ENCODE peak calls at places on chromosome 18, in seven cellular contexts. One of them, this sample, is unnamed.

GRCh38 chr18:75203456-75204261 is 5.3 kb downstream of the PTGR3 start:
- DNase-seq in fibroblast of the conjunctiva: no peak
- DNase-seq in naive B cell: no peak
- DNase-seq in COR-L47: no peak
- DNase-seq in EL: peak
- DNase-seq in tibial nerve: no peak
- DNase-seq in AG04449: no peak
- DNase-seq in this sample: no peak

GRCh38 chr18:77069931-77070330 is 62.7 kb downstream of the MBP start:
- DNase-seq in fibroblast of the conjunctiva: no peak
- DNase-seq in COR-L47: no peak
- DNase-seq in tibial nerve: no peak
- DNase-seq in AG04449: no peak
- DNase-seq in EL: no peak
- DNase-seq in naive B cell: no peak
- DNase-seq in this sample: no peak

GRCh38 chr18:57353940-57354461 is 1.6 kb downstream of the ST8SIA3 start:
- DNase-seq in AG04449: no peak
- DNase-seq in COR-L47: peak
- DNase-seq in fibroblast of the conjunctiva: no peak
- DNase-seq in naive B cell: no peak
- DNase-seq in EL: peak
- DNase-seq in tibial nerve: no peak
- DNase-seq in this sample: peak

GRCh38 chr18:28961669-28962228 is 784.8 kb upstream of the CDH2 start:
- DNase-seq in EL: peak
- DNase-seq in COR-L47: peak
- DNase-seq in AG04449: no peak
- DNase-seq in naive B cell: no peak
- DNase-seq in fibroblast of the conjunctiva: peak
- DNase-seq in tibial nerve: no peak
- DNase-seq in this sample: no peak

GRCh38 chr18:59760212-59760997 is 63.2 kb upstream of the CCBE1 start:
- DNase-seq in tibial nerve: no peak
- DNase-seq in naive B cell: no peak
- DNase-seq in fibroblast of the conjunctiva: no peak
- DNase-seq in AG04449: no peak
- DNase-seq in EL: no peak
- DNase-seq in COR-L47: no peak
- DNase-seq in this sample: no peak

GRCh38 chr18:79203017-79203605 is 133.9 kb downstream of the ATP9B start:
- DNase-seq in COR-L47: no peak
- DNase-seq in EL: peak
- DNase-seq in AG04449: no peak
- DNase-seq in fibroblast of the conjunctiva: no peak
- DNase-seq in naive B cell: no peak
- DNase-seq in tibial nerve: no peak
- DNase-seq in this sample: no peak

GRCh38 chr18:51133580-51134160 is 63.8 kb downstream of the MEX3C start:
- DNase-seq in naive B cell: no peak
- DNase-seq in COR-L47: no peak
- DNase-seq in tibial nerve: no peak
- DNase-seq in EL: no peak
- DNase-seq in AG04449: no peak
- DNase-seq in fibroblast of the conjunctiva: no peak
- DNase-seq in this sample: no peak

GRCh38 chr18:58144671-58145285 is 100.8 kb downstream of the NEDD4L start:
- DNase-seq in fibroblast of the conjunctiva: no peak
- DNase-seq in naive B cell: no peak
- DNase-seq in AG04449: no peak
- DNase-seq in EL: no peak
- DNase-seq in COR-L47: peak
- DNase-seq in tibial nerve: no peak
- DNase-seq in this sample: no peak

GRCh38 chr18:8898990-8899389 is 193.6 kb downstream of the MTCL1 start:
- DNase-seq in naive B cell: no peak
- DNase-seq in COR-L47: no peak
- DNase-seq in fibroblast of the conjunctiva: no peak
- DNase-seq in AG04449: no peak
- DNase-seq in EL: no peak
- DNase-seq in tibial nerve: no peak
- DNase-seq in this sample: no peak

GRCh38 chr18:79534356-79534755 is 138.6 kb downstream of the NFATC1 start:
- DNase-seq in EL: no peak
- DNase-seq in COR-L47: no peak
- DNase-seq in fibroblast of the conjunctiva: no peak
- DNase-seq in tibial nerve: no peak
- DNase-seq in AG04449: no peak
- DNase-seq in naive B cell: no peak
- DNase-seq in this sample: no peak

GRCh38 chr18:76208632-76209308 is 286.3 kb downstream of the ZNF516 start:
- DNase-seq in fibroblast of the conjunctiva: no peak
- DNase-seq in tibial nerve: no peak
- DNase-seq in naive B cell: no peak
- DNase-seq in EL: no peak
- DNase-seq in COR-L47: peak
- DNase-seq in AG04449: no peak
- DNase-seq in this sample: no peak

GRCh38 chr18:79528846-79529245 is 133.1 kb downstream of the NFATC1 start:
- DNase-seq in fibroblast of the conjunctiva: peak
- DNase-seq in naive B cell: peak
- DNase-seq in COR-L47: peak
- DNase-seq in EL: peak
- DNase-seq in AG04449: no peak
- DNase-seq in tibial nerve: peak
- DNase-seq in this sample: peak

GRCh38 chr18:44687421-44687820 is 6.7 kb downstream of the SETBP1 start:
- DNase-seq in naive B cell: no peak
- DNase-seq in tibial nerve: no peak
- DNase-seq in EL: no peak
- DNase-seq in COR-L47: no peak
- DNase-seq in AG04449: no peak
- DNase-seq in fibroblast of the conjunctiva: no peak
- DNase-seq in this sample: no peak

GRCh38 chr18:57353137-57353939 is 981 bp downstream of the ST8SIA3 start:
- DNase-seq in EL: no peak
- DNase-seq in AG04449: no peak
- DNase-seq in COR-L47: peak
- DNase-seq in naive B cell: no peak
- DNase-seq in fibroblast of the conjunctiva: no peak
- DNase-seq in tibial nerve: no peak
- DNase-seq in this sample: no peak

GRCh38 chr18:8847066-8847755 is 141.9 kb downstream of the MTCL1 start:
- DNase-seq in fibroblast of the conjunctiva: no peak
- DNase-seq in EL: no peak
- DNase-seq in tibial nerve: no peak
- DNase-seq in naive B cell: no peak
- DNase-seq in AG04449: no peak
- DNase-seq in COR-L47: no peak
- DNase-seq in this sample: no peak

GRCh38 chr18:76621782-76622495 is 126.9 kb upstream of the ZNF516 start:
- DNase-seq in AG04449: no peak
- DNase-seq in COR-L47: peak
- DNase-seq in naive B cell: no peak
- DNase-seq in fibroblast of the conjunctiva: no peak
- DNase-seq in tibial nerve: no peak
- DNase-seq in EL: peak
- DNase-seq in this sample: no peak

GRCh38 chr18:79529991-79530390 is 134.3 kb downstream of the NFATC1 start:
- DNase-seq in AG04449: no peak
- DNase-seq in COR-L47: no peak
- DNase-seq in naive B cell: no peak
- DNase-seq in EL: no peak
- DNase-seq in fibroblast of the conjunctiva: no peak
- DNase-seq in tibial nerve: peak
- DNase-seq in this sample: no peak

GRCh38 chr18:36179562-36180334 is 7.5 kb upstream of the MOCOS start:
- DNase-seq in tibial nerve: peak
- DNase-seq in AG04449: no peak
- DNase-seq in EL: peak
- DNase-seq in fibroblast of the conjunctiva: peak
- DNase-seq in naive B cell: no peak
- DNase-seq in COR-L47: no peak
- DNase-seq in this sample: peak

GRCh38 chr18:2897448-2898052 is 50.7 kb downstream of the EMILIN2 start:
- DNase-seq in EL: no peak
- DNase-seq in tibial nerve: peak
- DNase-seq in COR-L47: no peak
- DNase-seq in naive B cell: no peak
- DNase-seq in fibroblast of the conjunctiva: no peak
- DNase-seq in AG04449: no peak
- DNase-seq in this sample: no peak

GRCh38 chr18:6414723-6415362 is at the start of gene L3MBTL4:
- DNase-seq in AG04449: no peak
- DNase-seq in tibial nerve: no peak
- DNase-seq in fibroblast of the conjunctiva: no peak
- DNase-seq in COR-L47: peak
- DNase-seq in EL: no peak
- DNase-seq in naive B cell: peak
- DNase-seq in this sample: peak

GRCh38 chr18:7902399-7902839 is 335.3 kb downstream of the PTPRM start:
- DNase-seq in fibroblast of the conjunctiva: peak
- DNase-seq in tibial nerve: no peak
- DNase-seq in naive B cell: no peak
- DNase-seq in AG04449: no peak
- DNase-seq in COR-L47: no peak
- DNase-seq in EL: peak
- DNase-seq in this sample: no peak

GRCh38 chr18:46035701-46036680 is 36.1 kb downstream of the PSTPIP2 start:
- DNase-seq in naive B cell: no peak
- DNase-seq in fibroblast of the conjunctiva: no peak
- DNase-seq in COR-L47: no peak
- DNase-seq in AG04449: no peak
- DNase-seq in EL: peak
- DNase-seq in tibial nerve: no peak
- DNase-seq in this sample: no peak

GRCh38 chr18:45962461-45962860 is 4.7 kb downstream of the EPG5 start:
- DNase-seq in naive B cell: no peak
- DNase-seq in fibroblast of the conjunctiva: no peak
- DNase-seq in COR-L47: no peak
- DNase-seq in AG04449: no peak
- DNase-seq in EL: peak
- DNase-seq in tibial nerve: no peak
- DNase-seq in this sample: no peak

GRCh38 chr18:28176933-28177827 is at the start of gene CDH2:
- DNase-seq in fibroblast of the conjunctiva: peak
- DNase-seq in tibial nerve: no peak
- DNase-seq in EL: peak
- DNase-seq in naive B cell: no peak
- DNase-seq in COR-L47: peak
- DNase-seq in AG04449: peak
- DNase-seq in this sample: peak

GRCh38 chr18:36829362-36830140 is 624 bp downstream of the KIAA1328 start:
- DNase-seq in EL: no peak
- DNase-seq in COR-L47: no peak
- DNase-seq in fibroblast of the conjunctiva: no peak
- DNase-seq in AG04449: no peak
- DNase-seq in tibial nerve: no peak
- DNase-seq in naive B cell: no peak
- DNase-seq in this sample: no peak

GRCh38 chr18:23181547-23181946 is 46.3 kb downstream of the CABLES1 start:
- DNase-seq in EL: no peak
- DNase-seq in AG04449: no peak
- DNase-seq in fibroblast of the conjunctiva: no peak
- DNase-seq in naive B cell: no peak
- DNase-seq in COR-L47: no peak
- DNase-seq in tibial nerve: no peak
- DNase-seq in this sample: no peak

GRCh38 chr18:51006948-51007786 is 22.8 kb upstream of the SMAD4 start:
- DNase-seq in AG04449: no peak
- DNase-seq in naive B cell: no peak
- DNase-seq in COR-L47: no peak
- DNase-seq in tibial nerve: no peak
- DNase-seq in fibroblast of the conjunctiva: no peak
- DNase-seq in EL: no peak
- DNase-seq in this sample: no peak

GRCh38 chr18:60113396-60113795 is 213.6 kb downstream of the PMAIP1 start:
- DNase-seq in naive B cell: no peak
- DNase-seq in COR-L47: no peak
- DNase-seq in EL: no peak
- DNase-seq in fibroblast of the conjunctiva: no peak
- DNase-seq in AG04449: no peak
- DNase-seq in tibial nerve: no peak
- DNase-seq in this sample: no peak

GRCh38 chr18:24530630-24531111 is 70.2 kb downstream of the HRH4 start:
- DNase-seq in COR-L47: peak
- DNase-seq in AG04449: no peak
- DNase-seq in EL: peak
- DNase-seq in fibroblast of the conjunctiva: no peak
- DNase-seq in naive B cell: no peak
- DNase-seq in tibial nerve: no peak
- DNase-seq in this sample: no peak

GRCh38 chr18:44927127-44927849 is 246.6 kb downstream of the SETBP1 start:
- DNase-seq in naive B cell: no peak
- DNase-seq in tibial nerve: no peak
- DNase-seq in fibroblast of the conjunctiva: no peak
- DNase-seq in AG04449: no peak
- DNase-seq in EL: peak
- DNase-seq in COR-L47: no peak
- DNase-seq in this sample: no peak

GRCh38 chr18:42860011-42860410 is 255.5 kb downstream of the RIT2 start:
- DNase-seq in AG04449: no peak
- DNase-seq in COR-L47: no peak
- DNase-seq in tibial nerve: no peak
- DNase-seq in EL: no peak
- DNase-seq in naive B cell: no peak
- DNase-seq in fibroblast of the conjunctiva: no peak
- DNase-seq in this sample: no peak

GRCh38 chr18:13279181-13280065 is 60.9 kb downstream of the LDLRAD4 start:
- DNase-seq in tibial nerve: no peak
- DNase-seq in naive B cell: peak
- DNase-seq in fibroblast of the conjunctiva: no peak
- DNase-seq in COR-L47: no peak
- DNase-seq in AG04449: no peak
- DNase-seq in EL: no peak
- DNase-seq in this sample: no peak

GRCh38 chr18:48402953-48403352 is 6.2 kb downstream of the ZBTB7C start:
- DNase-seq in tibial nerve: no peak
- DNase-seq in EL: no peak
- DNase-seq in naive B cell: no peak
- DNase-seq in AG04449: no peak
- DNase-seq in fibroblast of the conjunctiva: no peak
- DNase-seq in COR-L47: no peak
- DNase-seq in this sample: no peak

GRCh38 chr18:62118324-62118723 is 68.5 kb downstream of the PIGN start:
- DNase-seq in naive B cell: no peak
- DNase-seq in COR-L47: no peak
- DNase-seq in EL: peak
- DNase-seq in fibroblast of the conjunctiva: peak
- DNase-seq in AG04449: peak
- DNase-seq in tibial nerve: no peak
- DNase-seq in this sample: peak

GRCh38 chr18:38491195-38491594 is 925.6 kb upstream of the CELF4 start:
- DNase-seq in tibial nerve: no peak
- DNase-seq in fibroblast of the conjunctiva: no peak
- DNase-seq in EL: no peak
- DNase-seq in COR-L47: no peak
- DNase-seq in AG04449: no peak
- DNase-seq in naive B cell: no peak
- DNase-seq in this sample: no peak